ENCODE peak calls at places on chromosomes 16 and 17, in ten cellular contexts. T is ascending aorta, M is tibial artery, W is mammary epithelial cell, O is GM12865, J is psoas muscle, D is IMR-90, P is heart right ventricle, N is astrocyte of the spinal cord, Z is GM23338. Q is an unnamed sample.

GRCh38 chr17:33019161-33019560 is 27.5 kb downstream of the SPACA3 start:
- DNase-seq in T (no peak), M (no peak), W (no peak), O (no peak), J (no peak), D (no peak), P (no peak), N (no peak), Z (no peak), Q (no peak)

GRCh38 chr16:31455601-31456314 is 3.5 kb upstream of the ARMC5 start:
- DNase-seq in T (no peak), M (peak; percentile 20), W (no peak), O (no peak), J (no peak), D (no peak), P (no peak), N (no peak), Z (peak; percentile 79), Q (peak; percentile 35)

GRCh38 chr17:29005936-29006438 is at the start of gene SEZ6:
- DNase-seq in T (peak; percentile 75), M (peak; percentile 38), W (peak; percentile 47), O (peak; percentile 41), J (peak; percentile 77), D (peak; percentile 48), P (peak; percentile 78), N (peak; percentile 55), Z (peak; percentile 95), Q (peak; percentile 69)

GRCh38 chr16:49084628-49085390 is 196.8 kb downstream of the CBLN1 start:
- DNase-seq in T (no peak), M (no peak), W (no peak), O (no peak), J (no peak), D (no peak), P (no peak), N (no peak), Z (no peak), Q (no peak)

GRCh38 chr17:28398280-28398981 is 7.6 kb downstream of the SLC46A1 start:
- DNase-seq in T (no peak), M (no peak), W (no peak), O (no peak), J (no peak), D (peak; percentile 11), P (no peak), N (no peak), Z (no peak), Q (no peak)

GRCh38 chr16:58128721-58129096 is 472 bp downstream of the CFAP20 start:
- DNase-seq in T (no peak), M (no peak), W (no peak), O (peak; percentile 50), J (no peak), D (no peak), P (peak; percentile 34), N (no peak), Z (peak; percentile 55), Q (peak; percentile 28)

GRCh38 chr17:13562271-13562800 is 39.4 kb downstream of the HS3ST3A1 start:
- DNase-seq in T (no peak), M (no peak), W (peak; percentile 82), O (no peak), J (peak; percentile 43), D (peak; percentile 97), P (no peak), N (peak; percentile 71), Z (no peak), Q (no peak)

GRCh38 chr17:50283714-50284432 is 9.6 kb downstream of the TMEM92 start:
- DNase-seq in T (no peak), M (no peak), W (no peak), O (no peak), J (no peak), D (no peak), P (no peak), N (no peak), Z (no peak), Q (no peak)

GRCh38 chr16:84986102-84986501 is 25.2 kb downstream of the ZDHHC7 start:
- DNase-seq in T (no peak), M (no peak), W (no peak), O (no peak), J (no peak), D (no peak), P (no peak), N (no peak), Z (no peak), Q (no peak)

GRCh38 chr16:84985079-84986065 is 26.0 kb downstream of the ZDHHC7 start:
- DNase-seq in T (no peak), M (no peak), W (peak; percentile 77), O (no peak), J (peak; percentile 46), D (peak; percentile 93), P (no peak), N (peak; percentile 88), Z (no peak), Q (peak; percentile 57)

GRCh38 chr16:84983308-84983707 is 28.0 kb downstream of the ZDHHC7 start:
- DNase-seq in T (no peak), M (peak; percentile 52), W (no peak), O (no peak), J (no peak), D (no peak), P (no peak), N (no peak), Z (no peak), Q (no peak)

GRCh38 chr16:84979516-84979915 is 31.8 kb downstream of the ZDHHC7 start:
- DNase-seq in T (no peak), M (no peak), W (peak; percentile 43), O (no peak), J (no peak), D (peak; percentile 64), P (no peak), N (no peak), Z (no peak), Q (no peak)

DNA sequence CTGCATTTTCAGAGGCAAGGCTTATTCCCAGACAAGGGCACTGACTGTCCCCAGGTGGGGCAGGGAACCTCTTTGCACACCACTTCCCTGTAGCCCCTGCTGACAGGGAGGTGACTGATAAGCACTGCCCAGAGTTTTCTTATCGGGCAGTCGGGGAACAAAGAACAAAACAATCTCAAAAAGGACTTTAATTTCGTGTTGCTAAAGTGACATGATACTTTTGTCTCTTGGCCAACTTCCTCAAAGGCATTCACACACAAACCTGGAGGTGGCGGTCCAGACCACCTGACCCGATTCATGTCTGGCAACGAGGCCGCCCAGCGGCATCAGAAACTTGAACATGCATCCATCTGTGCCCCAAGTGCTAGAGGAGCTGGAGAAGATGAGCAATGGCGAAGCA is 28.9 kb downstream of the ZDHHC7 start:
- DNase-seq in T (no peak), M (no peak), W (no peak), O (no peak), J (peak; percentile 48), D (no peak), P (no peak), N (no peak), Z (no peak), Q (peak; percentile 61)
- TF ChIP-seq CTCF in T (no peak), M (no peak), W (peak; percentile 8), O (no peak), J (peak; percentile 42), D (no peak), P (no peak), N (no peak), Z (peak; percentile 25), Q (no peak)

DNA sequence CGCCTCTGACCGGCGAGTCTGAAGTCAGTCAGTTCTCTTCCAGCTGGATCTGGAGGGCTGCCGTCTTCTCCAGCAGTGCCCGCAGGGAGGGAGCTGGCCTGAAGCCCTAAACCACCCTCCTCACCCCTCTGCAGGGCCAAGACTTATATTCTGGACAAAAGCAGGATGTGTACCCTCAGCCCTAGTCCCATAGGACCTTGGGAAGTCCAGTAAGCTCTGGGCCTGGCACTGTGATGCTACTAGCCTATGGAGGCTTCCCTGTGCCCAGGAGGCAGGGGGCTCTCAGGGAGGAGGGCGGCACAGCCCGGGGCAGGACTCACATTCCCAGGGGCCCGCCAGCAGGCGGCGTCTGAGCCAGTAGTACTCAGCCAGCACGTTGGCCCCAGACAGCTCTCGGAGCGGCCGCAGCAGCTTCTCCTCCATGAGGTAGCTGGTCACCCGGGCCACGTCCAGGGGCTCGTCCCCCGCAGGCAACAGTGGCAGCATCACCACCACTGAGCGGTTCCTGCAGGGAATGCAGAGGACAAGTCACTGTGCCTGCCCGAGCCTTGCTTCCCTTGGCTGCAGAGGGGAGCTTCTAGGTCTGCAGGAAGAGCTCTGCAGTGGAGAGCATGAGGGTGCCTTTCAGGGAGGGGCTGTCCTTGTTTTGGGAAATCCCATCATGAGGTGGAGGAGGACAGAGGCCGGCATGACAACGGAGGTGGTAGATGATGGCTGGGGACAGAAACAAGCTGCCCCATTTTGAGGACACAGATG is 41.7 kb downstream of the RMI2 start:
- DNase-seq in T (no peak), M (peak; percentile 51), W (no peak), O (no peak), J (peak; percentile 58), D (no peak), P (peak; percentile 49), N (peak; percentile 23), Z (peak; percentile 93), Q (no peak)
- TF ChIP-seq CTCF in T (peak; percentile 58), M (peak; percentile 36), W (no peak), O (peak; percentile 26), J (peak; percentile 41), D (peak; percentile 45), P (no peak), N (peak; percentile 66), Z (peak; percentile 75), Q (no peak)

GRCh38 chr17:2400877-2401425 is at the start of gene MNT:
- DNase-seq in T (peak; percentile 97), M (peak; percentile 95), W (peak; percentile 95), O (peak; percentile 98), J (peak; percentile 96), D (peak; percentile 92), P (peak; percentile 96), N (peak; percentile 96), Z (peak; percentile 92), Q (peak; percentile 92)

GRCh38 chr17:2400474-2400866 is 390 bp downstream of the MNT start:
- DNase-seq in T (no peak), M (no peak), W (peak; percentile 54), O (peak; percentile 70), J (peak; percentile 64), D (no peak), P (peak; percentile 59), N (peak; percentile 46), Z (peak; percentile 83), Q (peak; percentile 45)

GRCh38 chr17:2398188-2398587 is 2.7 kb downstream of the MNT start:
- DNase-seq in T (no peak), M (no peak), W (no peak), O (no peak), J (no peak), D (no peak), P (no peak), N (no peak), Z (no peak), Q (no peak)

GRCh38 chr17:2398655-2399571 is 1.9 kb downstream of the MNT start:
- DNase-seq in T (peak; percentile 88), M (no peak), W (peak; percentile 74), O (peak; percentile 45), J (peak; percentile 66), D (peak; percentile 78), P (peak; percentile 51), N (peak; percentile 79), Z (peak; percentile 84), Q (peak; percentile 49)

GRCh38 chr17:2399572-2400473 is 1.0 kb downstream of the MNT start:
- DNase-seq in T (peak; percentile 98), M (peak; percentile 95), W (peak; percentile 98), O (peak; percentile 95), J (peak; percentile 98), D (peak; percentile 94), P (peak; percentile 95), N (peak; percentile 96), Z (peak; percentile 97), Q (peak; percentile 95)
- TF ChIP-seq CTCF in T (no peak), M (no peak), W (no peak), O (no peak), J (no peak), D (no peak), P (no peak), N (no peak), Z (no peak), Q (no peak)

GRCh38 chr16:75580-76501 is 2.2 kb upstream of the MPG start:
- DNase-seq in T (peak; percentile 93), M (peak; percentile 91), W (no peak), O (no peak), J (peak; percentile 85), D (peak; percentile 86), P (peak; percentile 84), N (peak; percentile 77), Z (peak; percentile 70), Q (no peak)
- TF ChIP-seq CTCF in T (peak; percentile 16), M (peak; percentile 8), W (no peak), O (no peak), J (no peak), D (peak; percentile 55), P (no peak), N (peak; percentile 28), Z (peak; percentile 44), Q (no peak)